ENCODE peak calls at places on chromosomes 1 and 21, in nine cellular contexts. X, E, Q, Y, Z, J, G, F and K are unnamed samples.

GRCh38 chr1:30319765-30320580 is 403.4 kb downstream of the MATN1 start:
- DNase-seq in X (no peak), J (no peak), Z (peak; percentile 80), Q (no peak), E (no peak), G (no peak), F (no peak), Y (no peak), K (no peak)

GRCh38 chr1:85047472-85048295 is 616 bp downstream of the MCOLN3 start:
- DNase-seq in F (peak; percentile 54), G (no peak), Y (peak; percentile 9), Q (peak; percentile 10), X (peak; percentile 48), Z (no peak), E (no peak), J (no peak), K (peak; percentile 16)

GRCh38 chr1:116667577-116668105 is at the start of gene IGSF3:
- DNase-seq in Q (peak; percentile 85), X (peak; percentile 88), G (peak; percentile 24), Z (peak; percentile 87), E (peak; percentile 69), Y (peak; percentile 62), F (peak; percentile 62), J (no peak), K (peak; percentile 65)

GRCh38 chr1:246470588-246470987 is 36.5 kb downstream of the SMYD3 start:
- DNase-seq in E (no peak), J (no peak), Z (no peak), G (no peak), Y (no peak), F (no peak), X (no peak), Q (no peak), K (no peak)

GRCh38 chr1:24557711-24558121 is 1.8 kb downstream of the NCMAP start:
- DNase-seq in Z (no peak), F (no peak), Y (no peak), E (peak; percentile 19), Q (peak; percentile 44), J (no peak), X (no peak), G (no peak), K (no peak)

GRCh38 chr1:47409311-47410085 is 6.6 kb upstream of the FOXE3 start:
- DNase-seq in E (no peak), F (peak; percentile 86), Y (no peak), X (no peak), Q (no peak), G (peak; percentile 87), Z (peak; percentile 91), J (no peak), K (no peak)

GRCh38 chr1:150922519-150922975 is 3.6 kb upstream of the SETDB1 start:
- DNase-seq in J (peak; percentile 54), G (peak; percentile 93), X (no peak), Q (peak; percentile 83), F (peak; percentile 93), E (no peak), Y (peak; percentile 64), Z (no peak), K (peak; percentile 66)

GRCh38 chr1:166197141-166197540 is 30.3 kb upstream of the FAM78B start:
- DNase-seq in E (no peak), F (no peak), G (no peak), Q (no peak), J (no peak), Y (no peak), X (no peak), Z (no peak), K (no peak)

GRCh38 chr1:245802941-245803665 is 648.3 kb downstream of the KIF26B start:
- DNase-seq in Z (no peak), J (no peak), G (no peak), F (no peak), E (no peak), Q (no peak), X (no peak), Y (no peak), K (no peak)

GRCh38 chr21:16419188-16419874 is 689.5 kb downstream of the USP25 start:
- DNase-seq in F (peak; percentile 82), J (no peak), X (peak; percentile 62), Y (no peak), Z (peak; percentile 87), E (peak; percentile 52), G (peak; percentile 97), Q (peak; percentile 12), K (no peak)

GRCh38 chr1:199002670-199003069 is 363.8 kb downstream of the PTPRC start:
- DNase-seq in Y (no peak), X (no peak), J (no peak), G (peak; percentile 70), Z (no peak), F (no peak), E (no peak), Q (no peak), K (no peak)

GRCh38 chr1:157288511-157288910 is 150.3 kb upstream of the ETV3 start:
- DNase-seq in Z (peak; percentile 57), X (no peak), G (no peak), J (no peak), F (no peak), E (no peak), Y (no peak), Q (no peak), K (no peak)

GRCh38 chr1:216945506-216946080 is 222.4 kb upstream of the ESRRG start:
- DNase-seq in E (no peak), J (no peak), G (no peak), X (no peak), F (no peak), Y (no peak), Q (no peak), Z (no peak), K (no peak)

DNA sequence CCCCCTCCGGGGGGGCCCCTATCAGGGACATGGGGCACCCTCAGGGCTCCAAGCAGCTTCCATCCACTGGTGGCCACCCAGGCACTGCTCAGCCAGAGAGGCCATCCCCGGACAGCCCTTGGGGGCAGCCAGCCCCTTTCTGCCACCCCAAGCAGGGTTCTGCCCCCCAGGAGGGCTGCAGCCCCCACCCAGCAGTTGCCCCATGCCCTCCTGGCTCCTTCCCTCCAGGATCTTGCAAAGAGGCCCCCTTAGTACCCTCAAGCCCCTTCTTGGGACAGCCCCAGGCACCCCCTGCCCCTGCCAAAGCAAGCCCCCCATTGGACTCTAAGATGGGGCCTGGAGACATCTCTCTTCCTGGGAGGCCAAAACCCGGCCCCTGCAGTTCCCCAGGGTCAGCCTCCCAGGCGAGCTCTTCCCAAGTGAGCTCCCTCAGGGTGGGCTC is 34.9 kb downstream of the TRIM11 start:
- DNase-seq in E (no peak), J (no peak), X (peak; percentile 28), Q (no peak), F (no peak), Z (no peak), G (no peak), Y (no peak), K (no peak)
- TF ChIP-seq CTCF in E (no peak), J (no peak), X (no peak), Q (no peak), F (no peak), Z (no peak), G (no peak), Y (no peak), K (no peak)

GRCh38 chr1:240998441-240999015 is 358.5 kb downstream of the RGS7 start:
- DNase-seq in J (no peak), G (no peak), E (no peak), Z (no peak), Q (no peak), Y (no peak), F (no peak), X (no peak), K (no peak)
- TF ChIP-seq CTCF in J (no peak), G (no peak), E (no peak), Z (no peak), Q (no peak), Y (no peak), F (no peak), X (no peak), K (no peak)

DNA sequence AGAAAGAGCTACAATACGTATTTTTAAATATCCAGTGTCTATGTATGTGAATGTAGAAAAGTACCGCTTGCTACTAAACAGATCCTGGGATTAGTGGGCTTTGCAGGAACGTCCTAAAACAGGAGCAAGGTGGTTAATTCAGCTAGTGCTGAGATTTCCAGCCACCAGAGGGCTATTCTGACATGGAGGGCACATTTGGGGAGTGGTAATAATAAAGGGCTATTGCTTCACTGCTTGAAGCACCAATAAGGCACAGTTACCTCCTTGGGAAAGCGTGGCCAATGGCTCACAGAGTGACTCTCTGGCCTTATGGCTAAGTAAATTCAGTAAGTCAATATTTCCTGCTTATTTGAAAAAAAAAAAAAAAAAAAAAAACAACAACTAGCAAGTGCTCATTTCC is 152.4 kb downstream of the GABPA start:
- DNase-seq in Q (peak; percentile 71), J (no peak), Y (no peak), Z (no peak), G (peak; percentile 37), X (no peak), E (no peak), F (no peak), K (no peak)
- TF ChIP-seq CTCF in Q (peak; percentile 29), J (no peak), Y (peak; percentile 49), Z (peak; percentile 18), G (peak; percentile 54), X (no peak), E (no peak), F (no peak), K (peak; percentile 42)

GRCh38 chr1:176066709-176067108 is 140.4 kb downstream of the COP1 start:
- DNase-seq in J (no peak), X (no peak), G (no peak), E (no peak), Q (no peak), Y (no peak), F (no peak), Z (no peak), K (no peak)

GRCh38 chr1:176073524-176074157 is 133.4 kb downstream of the COP1 start:
- DNase-seq in F (peak; percentile 73), Y (peak; percentile 54), X (no peak), Z (no peak), Q (no peak), G (peak; percentile 87), J (no peak), E (no peak), K (peak; percentile 64)

GRCh38 chr1:176068256-176068655 is 138.8 kb downstream of the COP1 start:
- DNase-seq in Q (no peak), X (no peak), Y (no peak), F (no peak), E (no peak), G (no peak), Z (no peak), J (no peak), K (no peak)
- TF ChIP-seq CTCF in Q (no peak), X (no peak), Y (no peak), F (no peak), E (no peak), G (no peak), Z (no peak), J (no peak), K (no peak)

GRCh38 chr1:10561955-10562354 is 87.2 kb downstream of the PEX14 start:
- DNase-seq in Z (peak; percentile 21), J (no peak), G (peak; percentile 32), Y (no peak), X (no peak), Q (no peak), E (no peak), F (no peak), K (no peak)
- TF ChIP-seq CTCF in Z (peak; percentile 20), J (peak; percentile 39), G (peak; percentile 52), Y (peak; percentile 26), X (peak; percentile 16), Q (no peak), E (no peak), F (peak; percentile 12), K (no peak)